ENCODE peak calls at places on chromosomes 11 and 22, in five cellular contexts. C is AG10803, D is heart right ventricle, S is OCI-LY7, X is neural progenitor cell. H is an unnamed sample.

GRCh38 chr11:115590254-115590653 is 86.0 kb upstream of the CADM1 start:
- DNase-seq in C (no peak), D (no peak), S (no peak), X (no peak), H (no peak)

GRCh38 chr22:46595545-46595944 is 24.6 kb upstream of the GRAMD4 start:
- DNase-seq in C (no peak), D (no peak), S (no peak), X (peak), H (no peak)

GRCh38 chr11:86174101-86175046 is 70.2 kb upstream of the EED start:
- DNase-seq in C (peak), D (peak), S (no peak), X (no peak), H (peak)

GRCh38 chr11:2590131-2590950 is 109.5 kb downstream of the KCNQ1OT1 start:
- DNase-seq in C (no peak), D (no peak), S (no peak), X (no peak), H (no peak)

GRCh38 chr11:63508009-63508408 is 2.1 kb downstream of the LGALS12 start:
- DNase-seq in C (no peak), D (peak), S (peak), X (peak), H (no peak)

GRCh38 chr11:47186076-47186936 is at the start of gene PACSIN3:
- DNase-seq in C (no peak), D (peak), S (no peak), X (peak), H (no peak)

GRCh38 chr11:73013021-73013420 is 129.1 kb downstream of the FCHSD2 start:
- DNase-seq in C (no peak), D (no peak), S (no peak), X (no peak), H (no peak)

GRCh38 chr11:125315088-125315740 is 150.7 kb downstream of the PKNOX2 start:
- DNase-seq in C (no peak), D (peak), S (no peak), X (no peak), H (no peak)

GRCh38 chr11:35478411-35479139 is 46.8 kb downstream of the PAMR1 start:
- DNase-seq in C (no peak), D (no peak), S (no peak), X (no peak), H (no peak)

GRCh38 chr11:128497057-128497957 is 90.1 kb downstream of the ETS1 start:
- DNase-seq in C (peak), D (no peak), S (no peak), X (no peak), H (peak)

GRCh38 chr11:120200677-120201076 is 10.2 kb upstream of the OAF start:
- DNase-seq in C (no peak), D (no peak), S (no peak), X (no peak), H (no peak)

GRCh38 chr22:49332691-49333090 is 495.0 kb downstream of the BRD1 start:
- DNase-seq in C (no peak), D (no peak), S (no peak), X (no peak), H (no peak)

GRCh38 chr11:111557425-111558111 is 17.0 kb downstream of the LAYN start:
- DNase-seq in C (peak), D (no peak), S (no peak), X (no peak), H (peak)

GRCh38 chr11:70694371-70694770 is 296.0 kb downstream of the CTTN start:
- DNase-seq in C (no peak), D (no peak), S (no peak), X (no peak), H (no peak)

GRCh38 chr22:32444068-32444467 is 20.2 kb downstream of the BPIFC start:
- DNase-seq in C (no peak), D (no peak), S (peak), X (peak), H (no peak)

GRCh38 chr11:129145276-129145675 is 46.8 kb downstream of the ARHGAP32 start:
- DNase-seq in C (no peak), D (no peak), S (no peak), X (no peak), H (no peak)

GRCh38 chr11:64633555-64634159 is 42.6 kb downstream of the SLC22A12 start:
- DNase-seq in C (no peak), D (no peak), S (no peak), X (no peak), H (no peak)

GRCh38 chr11:2507212-2507901 is 62.5 kb downstream of the KCNQ1 start:
- DNase-seq in C (no peak), D (no peak), S (no peak), X (no peak), H (no peak)

GRCh38 chr11:10158461-10158860 is 135.6 kb downstream of the SBF2 start:
- DNase-seq in C (no peak), D (no peak), S (no peak), X (no peak), H (no peak)

GRCh38 chr11:124839051-124839971 is 25.9 kb upstream of the ROBO3 start:
- DNase-seq in C (no peak), D (no peak), S (no peak), X (peak), H (no peak)

GRCh38 chr11:33970984-33971466 is 79.1 kb upstream of the LMO2 start:
- DNase-seq in C (peak), D (no peak), S (peak), X (peak), H (peak)

GRCh38 chr22:27881404-27881803 is 37.7 kb downstream of the PITPNB start:
- DNase-seq in C (peak), D (no peak), S (no peak), X (peak), H (no peak)

GRCh38 chr22:24230911-24231656 is 13.8 kb downstream of the GGT5 start:
- DNase-seq in C (no peak), D (peak), S (peak), X (peak), H (no peak)

GRCh38 chr11:44188643-44189042 is 93.2 kb downstream of the EXT2 start:
- DNase-seq in C (no peak), D (no peak), S (no peak), X (no peak), H (no peak)

GRCh38 chr11:119694334-119694733 is 34.7 kb downstream of the NECTIN1 start:
- DNase-seq in C (no peak), D (no peak), S (peak), X (no peak), H (no peak)

GRCh38 chr11:106493751-106494150 is 416.3 kb downstream of the AASDHPPT start:
- DNase-seq in C (peak), D (no peak), S (no peak), X (no peak), H (peak)

GRCh38 chr11:6224421-6224820 is 10.0 kb downstream of the FHIP1B start:
- DNase-seq in C (no peak), D (no peak), S (no peak), X (no peak), H (no peak)

GRCh38 chr11:134585666-134586285 is 173.7 kb upstream of the B3GAT1 start:
- DNase-seq in C (no peak), D (no peak), S (no peak), X (no peak), H (no peak)

GRCh38 chr22:40506762-40507161 is 129.8 kb downstream of the MRTFA start:
- DNase-seq in C (no peak), D (no peak), S (no peak), X (no peak), H (no peak)

GRCh38 chr11:106724293-106724892 is 293.9 kb downstream of the GUCY1A2 start:
- DNase-seq in C (no peak), D (no peak), S (no peak), X (no peak), H (peak)

GRCh38 chr11:44286268-44286880 is 23.6 kb downstream of the ALX4 start:
- DNase-seq in C (peak), D (peak), S (peak), X (peak), H (no peak)

GRCh38 chr22:31140746-31141145 is 438 bp upstream of the PLA2G3 start:
- DNase-seq in C (no peak), D (no peak), S (no peak), X (no peak), H (no peak)

GRCh38 chr11:73030130-73030529 is 112.0 kb downstream of the FCHSD2 start:
- DNase-seq in C (no peak), D (no peak), S (no peak), X (no peak), H (no peak)

GRCh38 chr11:17747131-17747955 is 12.8 kb downstream of the KCNC1 start:
- DNase-seq in C (no peak), D (no peak), S (no peak), X (no peak), H (no peak)

GRCh38 chr11:124791626-124792341 is 8.4 kb downstream of the MSANTD2 start:
- DNase-seq in C (peak), D (no peak), S (no peak), X (no peak), H (no peak)

GRCh38 chr11:109426442-109426841 is 4.5 kb downstream of the C11orf87 start:
- DNase-seq in C (no peak), D (no peak), S (no peak), X (peak), H (no peak)

GRCh38 chr11:36361901-36362391 is 65.9 kb downstream of the PRR5L start:
- DNase-seq in C (peak), D (no peak), S (no peak), X (peak), H (peak)

GRCh38 chr22:46150615-46151423 is 493 bp downstream of the PPARA start:
- DNase-seq in C (no peak), D (peak), S (peak), X (peak), H (no peak)

GRCh38 chr22:27677895-27678458 is 123.6 kb downstream of the MN1 start:
- DNase-seq in C (no peak), D (no peak), S (no peak), X (no peak), H (no peak)

GRCh38 chr11:84069048-84069447 is 782.9 kb upstream of the CCDC90B start:
- DNase-seq in C (no peak), D (no peak), S (no peak), X (no peak), H (no peak)
- TF ChIP-seq CTCF in C (no peak), D (no peak), S (no peak), X (no peak), H (no peak)

DNA sequence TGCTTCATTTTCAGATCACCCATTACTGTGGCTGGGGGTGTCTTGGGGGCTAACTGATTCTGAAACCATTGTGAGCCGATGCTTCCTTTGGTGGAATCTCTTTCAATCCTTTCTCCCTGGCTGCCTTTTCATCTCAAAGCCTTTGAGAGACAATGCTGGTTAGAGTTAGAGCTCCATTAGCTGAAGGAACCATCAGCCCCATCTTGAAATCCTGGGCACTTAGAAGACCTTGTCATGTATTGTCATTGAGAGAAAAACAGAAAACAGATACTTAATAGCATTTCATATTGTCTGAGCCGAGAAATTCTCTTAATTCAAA is 6.7 kb downstream of the TEAD1 start:
- DNase-seq in C (no peak), D (no peak), S (no peak), X (peak), H (no peak)
- H3K4me3 ChIP-seq in C (no peak), D (no peak), S (no peak), X (peak), H (no peak)

GRCh38 chr11:30586251-30587144 is at the start of gene MPPED2:
- DNase-seq in C (no peak), D (peak), S (no peak), X (peak), H (no peak)
- TF ChIP-seq CTCF in C (peak), D (peak), S (no peak), X (peak), H (no peak)

DNA sequence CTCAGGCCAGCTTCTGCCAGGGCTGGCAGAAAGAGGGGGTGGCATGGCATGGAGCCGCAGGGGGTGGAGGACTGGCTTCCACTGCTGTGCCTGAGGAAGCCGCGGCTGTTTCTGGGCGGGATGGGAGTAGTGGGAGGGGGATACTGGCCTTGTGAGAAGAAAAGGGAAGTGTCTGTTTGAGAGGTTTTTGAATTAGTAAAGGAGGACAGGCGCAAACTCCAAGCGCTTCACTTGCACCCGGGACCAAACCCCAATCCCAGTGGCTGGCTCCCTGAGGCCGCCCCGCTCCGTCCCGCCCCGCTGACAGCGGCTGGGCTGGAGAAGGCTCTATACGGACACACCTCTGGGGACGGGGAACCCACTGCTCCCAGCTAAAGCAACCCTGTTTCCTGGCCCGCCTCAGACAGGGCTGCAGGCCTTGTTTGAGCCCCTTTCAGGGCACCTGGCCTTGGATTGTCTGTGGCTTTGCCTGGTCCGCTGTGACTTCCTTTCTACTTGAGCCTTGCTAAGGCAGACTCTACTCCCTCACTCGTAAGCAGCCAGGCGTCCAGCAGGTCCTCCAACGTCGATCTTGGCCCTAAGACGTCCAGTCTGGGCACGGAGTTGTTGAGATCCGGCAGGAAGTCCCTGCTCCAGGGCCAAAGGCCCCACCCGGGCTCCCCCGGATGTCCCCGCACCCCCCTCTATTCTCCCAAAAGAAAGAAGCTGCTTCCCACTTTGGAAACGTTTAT is 2.2 kb downstream of the APOA1 start:
- DNase-seq in C (no peak), D (no peak), S (peak), X (no peak), H (no peak)
- H3K4me3 ChIP-seq in C (no peak), D (peak), S (peak), X (peak), H (peak)

DNA sequence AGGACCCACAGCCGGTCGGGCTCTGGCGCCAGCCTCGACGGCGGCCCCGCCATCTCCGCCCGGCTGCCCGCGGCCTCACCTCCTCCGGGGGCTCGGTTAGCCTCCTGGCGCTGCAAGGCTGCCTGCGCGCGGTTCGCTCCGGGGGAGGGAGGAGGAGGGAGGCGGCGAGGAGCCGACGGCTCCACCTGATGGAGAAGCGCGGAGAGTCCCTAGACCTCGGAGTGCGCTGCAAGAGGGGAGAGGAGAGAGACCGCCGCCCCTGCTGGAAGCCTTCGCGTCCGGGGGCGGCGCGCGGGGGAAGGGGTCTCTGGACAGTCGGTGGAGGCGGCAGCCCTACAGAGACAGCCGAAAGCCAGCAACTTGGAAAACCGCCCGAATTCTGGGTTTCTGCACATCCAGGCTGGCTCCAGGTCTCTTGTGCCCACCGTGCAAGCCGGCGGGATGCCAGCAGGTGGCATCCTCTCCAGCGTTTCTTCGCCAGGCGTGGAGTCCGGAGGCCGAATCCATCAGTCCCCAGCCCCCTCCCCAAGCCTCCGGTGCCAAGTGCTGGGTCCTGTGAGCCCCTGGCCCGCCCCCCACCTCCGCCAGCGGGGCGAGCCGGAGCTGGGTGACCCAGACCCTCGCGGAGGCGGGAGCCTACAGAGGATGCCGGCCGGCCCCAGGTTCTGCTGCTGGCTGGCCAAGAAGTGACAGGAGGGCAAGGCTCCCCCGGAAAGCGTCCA is 2.9 kb upstream of the KIRREL3 start:
- DNase-seq in C (peak), D (no peak), S (no peak), X (peak), H (no peak)
- TF ChIP-seq CTCF in C (peak), D (peak), S (peak), X (peak), H (peak)

DNA sequence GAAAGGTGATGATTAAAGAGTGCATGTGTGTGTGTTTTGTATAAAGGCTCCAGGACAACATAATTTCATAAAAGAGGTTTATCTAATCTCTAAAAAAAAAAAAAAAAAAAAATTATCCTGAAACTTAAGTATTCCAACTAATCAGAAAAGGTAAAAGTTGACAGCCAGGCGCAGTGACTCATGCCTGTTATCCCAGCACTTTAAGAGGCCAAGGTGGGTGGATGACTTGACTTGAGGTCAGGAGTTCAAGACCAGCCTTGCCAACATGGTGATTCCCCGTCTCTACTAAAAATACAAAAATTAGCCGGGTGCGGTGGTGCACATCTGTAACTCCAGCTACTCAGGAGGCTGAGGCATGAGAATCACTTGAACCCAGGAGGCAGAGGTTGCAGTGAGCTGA is 632.7 kb upstream of the CHORDC1 start:
- DNase-seq in C (no peak), D (no peak), S (no peak), X (no peak), H (no peak)
- H3K4me3 ChIP-seq in C (no peak), D (no peak), S (no peak), X (no peak), H (no peak)

GRCh38 chr11:1226981-1227550 is 4.2 kb downstream of the MUC5B start:
- DNase-seq in C (no peak), D (peak), S (no peak), X (peak), H (no peak)
- TF ChIP-seq CTCF in C (no peak), D (no peak), S (no peak), X (peak), H (peak)

DNA sequence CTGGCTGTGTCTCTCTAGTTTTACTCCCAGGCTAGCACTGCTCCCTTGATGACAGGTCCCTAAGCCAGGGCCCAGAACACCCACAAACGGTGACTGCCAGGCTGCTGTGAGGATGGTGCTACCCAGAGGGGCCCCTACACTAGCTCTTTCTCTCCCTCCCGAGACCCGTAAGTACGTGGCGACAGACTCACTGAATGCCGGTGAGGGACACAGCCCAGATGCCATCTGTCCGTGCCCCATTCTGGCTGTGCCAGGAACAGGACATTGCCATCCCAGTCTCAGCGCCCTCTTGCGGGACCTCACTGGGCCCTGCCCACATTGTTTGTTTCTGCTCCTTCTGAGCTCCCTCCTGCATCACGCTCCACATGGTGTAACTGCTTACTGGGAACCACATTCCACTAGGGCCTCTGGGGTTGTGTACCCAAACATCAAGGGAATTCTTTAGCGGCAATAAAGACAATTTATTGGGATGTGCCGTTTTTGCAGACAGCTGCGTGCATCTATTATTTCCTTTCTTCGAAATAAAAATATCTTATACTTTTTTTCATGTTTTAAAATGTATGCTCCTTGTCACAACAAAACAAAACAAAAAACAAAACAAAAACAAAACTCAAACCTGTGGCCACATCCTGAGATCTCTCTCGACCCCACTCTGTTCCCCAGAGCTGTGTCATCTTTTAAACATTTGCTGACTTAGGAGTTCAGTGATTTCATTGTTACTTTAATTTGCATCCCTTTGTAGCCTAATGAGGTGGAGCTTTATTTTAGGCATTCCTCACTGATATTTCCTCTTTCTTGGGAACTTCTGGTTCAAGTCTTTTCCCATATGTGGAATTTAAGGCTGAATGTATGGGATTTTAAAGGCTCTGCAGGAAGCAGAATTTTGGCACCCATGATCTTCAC is 4.4 kb upstream of the TPCN2 start:
- DNase-seq in C (peak), D (peak), S (peak), X (peak), H (peak)
- H3K4me3 ChIP-seq in C (no peak), D (no peak), S (no peak), X (no peak), H (no peak)

DNA sequence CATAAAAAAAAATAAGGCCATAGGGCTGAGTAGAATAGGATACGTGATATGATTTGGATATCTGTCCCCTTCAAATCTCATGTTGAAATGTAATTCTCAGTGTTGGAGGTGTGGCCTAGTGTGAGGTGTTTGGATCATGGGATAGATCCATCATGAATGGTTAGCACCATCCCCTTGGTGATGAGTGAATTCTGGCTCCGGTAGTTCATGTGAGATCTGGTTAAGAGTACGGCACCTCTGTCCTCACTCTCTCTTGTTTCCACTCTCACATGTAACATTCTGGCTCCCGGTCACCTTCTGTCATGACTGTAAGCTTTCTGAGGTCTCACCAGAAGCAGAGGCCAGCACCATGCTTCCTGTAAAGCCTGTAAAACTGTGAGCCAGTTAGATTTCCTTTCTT is 45.5 kb downstream of the RAB30 start:
- DNase-seq in C (no peak), D (no peak), S (no peak), X (no peak), H (no peak)
- TF ChIP-seq CTCF in C (no peak), D (no peak), S (no peak), X (no peak), H (no peak)

H was measured in AG09309.